ENCODE peak calls at places on chromosomes 6 and 20, in five cellular contexts. P is K562, M is upper lobe of left lung, I is GM12878, D is HepG2. A is an unnamed sample.

GRCh38 chr20:62766716-62767115 is 29.6 kb upstream of the MRGBP start:
- ATAC-seq in M (no peak), D (no peak), P (no peak), I (no peak), A (no peak)

GRCh38 chr6:5422321-5422915 is 161.1 kb downstream of the FARS2 start:
- ATAC-seq in D (peak; percentile 94), I (peak; percentile 75), P (peak; percentile 88), M (no peak), A (no peak)

GRCh38 chr6:75993236-75994162 is 79.0 kb downstream of the IMPG1 start:
- ATAC-seq in M (no peak), I (no peak), P (no peak), D (no peak), A (no peak)

GRCh38 chr6:38631186-38631783 is 8.4 kb downstream of the BTBD9 start:
- ATAC-seq in D (no peak), I (no peak), M (no peak), P (peak; percentile 77), A (no peak)

GRCh38 chr6:75794954-75795739 is 46.1 kb downstream of the MYO6 start:
- ATAC-seq in M (no peak), P (no peak), D (no peak), I (no peak), A (no peak)

GRCh38 chr20:56752274-56752673 is 123.2 kb downstream of the TFAP2C start:
- ATAC-seq in D (no peak), P (no peak), I (no peak), M (no peak), A (no peak)

GRCh38 chr6:5085638-5086293 is 625 bp downstream of the PPP1R3G start:
- ATAC-seq in M (peak; percentile 54), P (no peak), D (no peak), I (peak; percentile 62), A (peak; percentile 9)

GRCh38 chr6:84867521-84867920 is 103.1 kb upstream of the TBX18 start:
- ATAC-seq in M (no peak), P (no peak), I (no peak), D (no peak), A (no peak)

DNA sequence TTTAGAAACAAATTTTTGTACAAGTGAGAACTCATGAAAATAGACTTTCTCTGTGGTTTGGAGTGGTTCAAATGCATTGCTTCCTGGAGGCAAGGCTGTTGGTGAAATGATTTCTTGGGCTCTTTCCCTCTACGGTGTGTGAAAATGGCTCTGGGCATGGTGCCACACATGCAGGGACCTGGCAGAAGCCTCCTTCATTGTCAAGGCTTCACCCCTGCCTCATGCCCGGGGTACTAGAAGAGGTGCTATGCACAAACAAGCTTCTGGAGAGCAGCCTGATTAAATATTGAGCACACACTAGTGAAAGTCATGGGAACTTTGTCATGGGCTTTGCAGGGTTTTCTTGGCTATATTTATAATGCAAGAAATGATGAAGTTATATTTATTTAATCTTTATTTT is 20.8 kb downstream of the C6orf89 start:
- ATAC-seq in D (no peak), I (no peak), P (no peak), M (peak; percentile 35), A (no peak)
- TF ChIP-seq POLR2AphosphoS5 in D (no peak), I (no peak), P (no peak), M (no peak), A (no peak)

GRCh38 chr6:43769526-43770416 is at the start of gene VEGFA:
- ATAC-seq in P (peak; percentile 75), I (peak; percentile 68), D (peak; percentile 61), M (peak; percentile 87), A (peak; percentile 75)
- TF ChIP-seq EP300 in P (no peak), I (no peak), D (no peak), M (no peak), A (no peak)

GRCh38 chr6:161035182-161035980 is 43.8 kb downstream of the MAP3K4 start:
- ATAC-seq in M (no peak), P (no peak), I (peak; percentile 50), D (no peak), A (no peak)

GRCh38 chr6:161041274-161041673 is 49.7 kb downstream of the MAP3K4 start:
- ATAC-seq in I (no peak), D (no peak), M (no peak), P (no peak), A (no peak)

GRCh38 chr6:161035981-161036263 is 44.4 kb downstream of the MAP3K4 start:
- ATAC-seq in D (no peak), M (no peak), I (no peak), P (no peak), A (no peak)

GRCh38 chr6:161037873-161038228 is 46.3 kb downstream of the MAP3K4 start:
- ATAC-seq in I (no peak), D (no peak), M (no peak), P (no peak), A (no peak)

DNA sequence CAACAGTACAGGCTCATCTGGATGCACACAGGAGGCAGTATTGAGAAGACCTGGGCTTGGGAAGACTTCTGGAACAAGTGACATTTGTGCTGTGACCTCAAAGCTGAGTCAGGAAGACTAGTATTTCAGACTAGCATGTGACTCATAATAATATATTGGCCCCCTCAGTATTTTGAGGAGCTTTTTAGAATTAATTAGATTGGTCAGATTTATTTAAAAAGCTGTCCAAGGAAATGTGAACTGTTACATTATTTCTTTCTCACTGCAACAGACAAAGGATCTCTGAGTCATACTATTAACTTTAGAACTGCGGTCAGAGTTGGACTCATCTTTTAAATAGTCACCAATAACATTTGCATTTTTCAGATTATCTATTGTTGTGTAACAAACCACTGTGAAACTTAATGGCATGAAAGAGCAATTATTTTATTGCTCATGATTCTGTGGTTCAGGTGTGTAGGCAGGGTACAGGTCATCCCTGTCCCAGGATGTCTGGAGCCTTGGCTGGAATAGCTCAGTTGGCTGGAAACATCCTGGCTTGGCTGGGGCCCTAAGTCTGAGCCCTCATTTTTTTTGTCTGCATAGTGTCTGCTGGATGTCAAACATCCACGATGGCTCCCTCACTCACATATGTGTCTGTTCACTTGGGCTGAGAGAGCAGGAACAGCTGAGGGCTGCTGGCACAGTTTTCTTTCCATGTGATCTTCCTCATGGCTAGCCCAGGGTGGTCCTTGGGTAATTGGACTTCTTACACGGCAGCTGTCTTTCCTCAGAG is 46.8 kb downstream of the MAP3K4 start:
- ATAC-seq in D (no peak), I (peak; percentile 89), P (peak; percentile 16), M (peak; percentile 85), A (peak; percentile 69)
- TF ChIP-seq POLR2AphosphoS5 in D (no peak), I (no peak), P (no peak), M (no peak), A (peak; percentile 35)

GRCh38 chr6:49497308-49497707 is 2.4 kb upstream of the GLYATL3 start:
- ATAC-seq in I (no peak), D (no peak), P (no peak), M (no peak), A (no peak)
- TF ChIP-seq EP300 in I (no peak), D (no peak), P (no peak), M (no peak), A (no peak)

GRCh38 chr6:53861543-53861942 is 66.7 kb downstream of the LRRC1 start:
- ATAC-seq in I (peak; percentile 81), D (no peak), M (no peak), P (no peak), A (no peak)

GRCh38 chr6:53860511-53860910 is 65.7 kb downstream of the LRRC1 start:
- ATAC-seq in D (no peak), P (no peak), I (no peak), M (no peak), A (no peak)

GRCh38 chr6:53866231-53866630 is 71.4 kb downstream of the LRRC1 start:
- ATAC-seq in P (no peak), M (no peak), I (no peak), D (no peak), A (no peak)

GRCh38 chr6:53858913-53859312 is 64.1 kb downstream of the LRRC1 start:
- ATAC-seq in D (no peak), M (no peak), P (no peak), I (no peak), A (no peak)

DNA sequence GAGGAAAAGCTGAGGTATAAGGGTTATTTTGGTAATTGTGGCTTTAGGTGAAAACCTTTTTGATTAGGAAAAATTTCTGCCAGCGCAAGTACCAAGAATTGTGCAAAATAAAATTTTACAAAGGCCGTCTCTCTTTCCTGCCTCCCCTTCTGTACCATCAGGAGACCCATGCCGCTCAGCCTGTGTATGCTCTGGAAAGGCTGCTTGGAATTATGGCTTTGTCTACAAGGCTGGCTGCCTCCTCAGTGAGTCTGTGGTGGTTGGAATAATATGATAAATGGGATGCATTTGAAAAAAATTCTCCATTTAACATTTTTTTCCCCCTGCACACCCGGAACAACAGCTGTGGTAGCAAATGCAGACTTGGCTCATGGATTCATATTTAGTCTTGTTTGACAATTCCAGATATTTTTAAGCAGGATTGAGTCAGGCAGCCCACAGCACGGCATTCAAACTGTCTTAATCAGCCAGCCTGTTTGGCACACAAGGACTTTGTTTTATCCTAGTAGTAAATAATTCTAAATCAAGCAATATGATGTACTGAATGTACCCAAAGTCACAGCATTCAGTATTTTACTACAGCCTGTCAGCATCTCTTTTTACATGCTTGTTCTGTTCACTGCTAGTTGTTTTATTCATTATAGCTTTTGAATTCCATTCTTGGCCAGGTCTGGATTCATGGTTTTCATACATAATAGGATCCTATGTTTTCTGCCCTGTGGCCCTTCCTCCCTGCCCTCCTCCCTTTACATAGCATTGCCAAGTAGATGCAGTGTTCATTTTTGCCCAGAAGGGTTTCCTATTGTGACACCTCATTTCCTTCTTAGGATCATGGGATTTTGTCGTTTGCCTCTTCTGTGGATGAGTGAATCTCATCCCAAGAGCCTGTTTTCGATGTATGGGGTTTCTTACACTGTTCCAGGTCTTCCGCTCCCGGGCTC is 68.0 kb downstream of the LRRC1 start:
- ATAC-seq in I (no peak), D (peak; percentile 59), P (no peak), M (no peak), A (peak; percentile 18)
- TF ChIP-seq POLR2AphosphoS5 in I (no peak), D (no peak), P (no peak), M (no peak), A (peak; percentile 81)

GRCh38 chr20:58888521-58889333 is 36.2 kb downstream of the GNAS start:
- ATAC-seq in P (peak; percentile 61), I (peak; percentile 46), D (peak; percentile 62), M (peak; percentile 69), A (peak; percentile 76)
- TF ChIP-seq EP300 in P (no peak), I (no peak), D (no peak), M (no peak), A (no peak)

GRCh38 chr20:32743237-32744112 is at the start of gene COMMD7:
- ATAC-seq in I (peak; percentile 85), D (peak; percentile 88), P (peak; percentile 80), M (peak; percentile 95), A (peak; percentile 87)
- TF ChIP-seq POLR2AphosphoS5 in I (no peak), D (peak; percentile 21), P (peak; percentile 44), M (no peak), A (peak; percentile 20)